ENCODE peak calls at places on chromosomes 1 and 21, in seven cellular contexts. W is cardiac fibroblast; B is neural crest cell; P is tibial artery; C is fibroblast of lung; Y is left ventricle myocardium inferior; U is CD4-positive, alpha-beta T cell. J is an unnamed sample.

GRCh38 chr1:43053040-43053439 is 94.4 kb upstream of the SLC2A1 start:
- DNase-seq in W (no peak), B (no peak), P (no peak), C (no peak), Y (no peak), U (no peak), J (no peak)

GRCh38 chr1:178501705-178502329 is 5.1 kb upstream of the CLEC20A start:
- DNase-seq in W (peak), B (peak), P (peak), C (peak), Y (peak), U (peak), J (peak)

GRCh38 chr1:52157582-52157981 is 15.7 kb downstream of the ZFYVE9 start:
- DNase-seq in W (peak), B (no peak), P (no peak), C (peak), Y (no peak), U (no peak), J (peak)

GRCh38 chr1:28928306-28928987 is 14.1 kb downstream of the EPB41 start:
- DNase-seq in W (no peak), B (no peak), P (no peak), C (no peak), Y (no peak), U (no peak), J (no peak)

GRCh38 chr1:203534526-203534925 is 40.6 kb downstream of the OPTC start:
- DNase-seq in W (peak), B (no peak), P (peak), C (peak), Y (peak), U (no peak), J (peak)

GRCh38 chr1:235296729-235297128 is 31.2 kb downstream of the ARID4B start:
- DNase-seq in W (no peak), B (no peak), P (no peak), C (no peak), Y (no peak), U (no peak), J (no peak)

GRCh38 chr21:42105916-42106315 is 34.8 kb downstream of the UMODL1 start:
- DNase-seq in W (no peak), B (no peak), P (no peak), C (no peak), Y (no peak), U (no peak), J (no peak)

GRCh38 chr1:207013321-207014085 is 19.1 kb downstream of the C1orf116 start:
- DNase-seq in W (no peak), B (no peak), P (no peak), C (no peak), Y (no peak), U (no peak), J (no peak)

GRCh38 chr1:14037101-14037807 is 337.3 kb downstream of the PRDM2 start:
- DNase-seq in W (no peak), B (no peak), P (no peak), C (no peak), Y (no peak), U (no peak), J (peak)

GRCh38 chr1:30604801-30605440 is 118.5 kb downstream of the MATN1 start:
- DNase-seq in W (no peak), B (no peak), P (no peak), C (no peak), Y (no peak), U (no peak), J (no peak)

GRCh38 chr1:241610056-241610815 is 29.9 kb downstream of the CHML start:
- DNase-seq in W (no peak), B (no peak), P (no peak), C (peak), Y (no peak), U (no peak), J (peak)

GRCh38 chr21:9739240-9739639 is 782.1 kb upstream of the TPTE start:
- DNase-seq in W (no peak), B (no peak), P (no peak), C (no peak), Y (no peak), U (no peak), J (no peak)

GRCh38 chr1:198701766-198702539 is 63.1 kb downstream of the PTPRC start:
- DNase-seq in W (no peak), B (no peak), P (no peak), C (no peak), Y (no peak), U (no peak), J (no peak)

GRCh38 chr1:200243042-200243437 is 166.8 kb downstream of the ZNF281 start:
- DNase-seq in W (no peak), B (no peak), P (no peak), C (peak), Y (no peak), U (no peak), J (no peak)

GRCh38 chr1:27807385-27807784 is 23.2 kb upstream of the PPP1R8 start:
- DNase-seq in W (no peak), B (no peak), P (no peak), C (no peak), Y (no peak), U (no peak), J (no peak)

GRCh38 chr1:2429780-2430591 is 17.6 kb upstream of the PEX10 start:
- DNase-seq in W (peak), B (no peak), P (no peak), C (no peak), Y (no peak), U (no peak), J (peak)

GRCh38 chr1:31715873-31716220 is 12.0 kb upstream of the COL16A1 start:
- DNase-seq in W (no peak), B (no peak), P (no peak), C (no peak), Y (no peak), U (no peak), J (no peak)

GRCh38 chr1:31717341-31717740 is 13.5 kb upstream of the COL16A1 start:
- DNase-seq in W (peak), B (no peak), P (no peak), C (no peak), Y (no peak), U (no peak), J (peak)

GRCh38 chr1:31712625-31713024 is 8.8 kb upstream of the COL16A1 start:
- DNase-seq in W (peak), B (no peak), P (peak), C (peak), Y (peak), U (no peak), J (peak)

GRCh38 chr1:31714442-31715096 is 10.8 kb upstream of the COL16A1 start:
- DNase-seq in W (peak), B (peak), P (peak), C (peak), Y (peak), U (peak), J (peak)

GRCh38 chr1:31715097-31715872 is 11.5 kb upstream of the COL16A1 start:
- DNase-seq in W (peak), B (peak), P (peak), C (peak), Y (peak), U (no peak), J (peak)
- TF ChIP-seq CTCF in W (peak), B (peak), P (peak), C (peak), Y (peak), U (peak), J (peak)

DNA sequence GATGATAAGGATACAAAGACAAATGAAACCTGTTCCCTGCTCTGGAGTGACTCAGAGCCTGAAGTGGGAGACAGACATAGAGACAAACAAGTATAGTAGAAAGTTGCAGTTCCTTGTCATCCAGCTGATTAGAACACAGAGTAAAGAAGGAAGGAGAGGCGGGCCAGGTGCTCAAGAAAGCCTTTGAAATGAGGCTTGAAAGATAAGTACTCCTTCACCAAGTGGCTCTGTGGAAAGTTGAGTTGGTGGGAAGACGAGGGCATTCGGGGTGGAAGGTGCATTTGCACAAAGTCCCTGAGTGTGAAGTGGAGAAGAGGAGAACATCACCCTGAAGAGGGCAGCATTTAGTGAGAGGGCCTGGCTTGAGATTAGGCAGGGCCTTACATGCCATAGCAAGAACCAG is 17.0 kb downstream of the MARK1 start:
- DNase-seq in W (no peak), B (no peak), P (no peak), C (peak), Y (no peak), U (no peak), J (peak)
- TF ChIP-seq CTCF in W (peak), B (peak), P (no peak), C (peak), Y (no peak), U (no peak), J (peak)

GRCh38 chr1:232980336-232980978 is 30.0 kb downstream of the NTPCR start:
- DNase-seq in W (no peak), B (no peak), P (no peak), C (no peak), Y (no peak), U (no peak), J (peak)
- TF ChIP-seq CTCF in W (no peak), B (no peak), P (no peak), C (no peak), Y (no peak), U (no peak), J (no peak)

GRCh38 chr1:6440198-6441126 is 15.9 kb downstream of the ESPN start:
- DNase-seq in W (peak), B (no peak), P (no peak), C (peak), Y (no peak), U (peak), J (no peak)
- TF ChIP-seq CTCF in W (no peak), B (peak), P (no peak), C (no peak), Y (peak), U (peak), J (peak)